ENCODE peak calls at places on chromosomes 16 and 17, in ten cellular contexts. A is psoas muscle; Y is tibial artery; X is iPS DF 6.9; V is A549; R is lung; M is CD8-positive, alpha-beta memory T cell; N is heart right ventricle; L is keratinocyte; U is stomach. O is an unnamed sample.

GRCh38 chr16:5060073-5060641 is 5.6 kb downstream of the C16orf89 start:
- DNase-seq in M (no peak), X (no peak), N (no peak), U (no peak), Y (no peak), A (no peak), L (no peak), R (no peak), V (no peak), O (no peak)

GRCh38 chr17:34156741-34157589 is 98.1 kb upstream of the CCL2 start:
- DNase-seq in L (no peak), A (no peak), U (no peak), Y (no peak), N (no peak), M (no peak), V (no peak), R (no peak), X (no peak), O (no peak)

GRCh38 chr17:27466748-27467375 is 10.6 kb downstream of the KSR1 start:
- DNase-seq in X (no peak), N (no peak), R (no peak), Y (no peak), V (no peak), M (peak; percentile 13), A (no peak), U (no peak), L (no peak), O (no peak)

GRCh38 chr17:79951361-79952264 is 84.1 kb downstream of the TBC1D16 start:
- DNase-seq in A (no peak), L (no peak), R (peak; percentile 64), N (peak; percentile 55), V (no peak), X (no peak), U (peak; percentile 83), Y (peak; percentile 76), M (no peak), O (no peak)

GRCh38 chr17:3771140-3771539 is 29.8 kb downstream of the ITGAE start:
- DNase-seq in L (no peak), A (no peak), N (no peak), M (no peak), X (no peak), V (no peak), U (no peak), Y (no peak), R (no peak), O (no peak)

GRCh38 chr16:53198933-53199332 is 144.1 kb downstream of the CHD9 start:
- DNase-seq in V (no peak), R (no peak), A (no peak), M (no peak), N (no peak), L (no peak), X (no peak), U (no peak), Y (no peak), O (no peak)

GRCh38 chr17:69434164-69434579 is 19.7 kb downstream of the MAP2K6 start:
- DNase-seq in X (no peak), L (peak; percentile 45), U (no peak), R (no peak), M (no peak), V (no peak), Y (no peak), A (peak; percentile 23), N (no peak), O (no peak)

GRCh38 chr17:33291248-33292183 is 1.6 kb downstream of the ASIC2 start:
- DNase-seq in N (peak; percentile 11), M (no peak), X (no peak), Y (no peak), R (no peak), L (no peak), A (peak; percentile 20), U (no peak), V (peak; percentile 66), O (no peak)

GRCh38 chr17:28760987-28761562 is 17.3 kb downstream of the TRAF4 start:
- DNase-seq in L (no peak), N (peak; percentile 54), A (peak; percentile 77), Y (peak; percentile 72), V (no peak), U (peak; percentile 87), X (no peak), R (peak; percentile 84), M (no peak), O (peak; percentile 69)

GRCh38 chr17:63275318-63275967 is 170.7 kb downstream of the CYB561 start:
- DNase-seq in A (no peak), V (peak; percentile 92), R (no peak), L (peak; percentile 82), U (no peak), N (no peak), Y (no peak), M (no peak), X (no peak), O (no peak)

GRCh38 chr17:43536236-43537088 is 9.7 kb downstream of the ETV4 start:
- DNase-seq in N (no peak), V (no peak), X (no peak), M (no peak), L (no peak), U (no peak), A (no peak), Y (no peak), R (no peak), O (no peak)

GRCh38 chr16:49488336-49488735 is 114.7 kb downstream of the C16orf78 start:
- DNase-seq in Y (peak; percentile 21), M (no peak), U (no peak), A (no peak), R (no peak), X (no peak), N (no peak), V (no peak), L (no peak), O (no peak)

GRCh38 chr16:77450790-77451487 is 16.1 kb upstream of the ADAMTS18 start:
- DNase-seq in X (no peak), M (no peak), Y (no peak), U (no peak), A (no peak), V (no peak), L (no peak), N (no peak), R (no peak), O (peak; percentile 9)

GRCh38 chr17:45794840-45795239 is 10.7 kb downstream of the CRHR1 start:
- DNase-seq in Y (no peak), A (no peak), R (no peak), V (peak; percentile 49), M (no peak), N (no peak), U (no peak), L (no peak), X (no peak), O (no peak)

GRCh38 chr17:31499771-31500554 is 108.5 kb downstream of the RAB11FIP4 start:
- DNase-seq in R (no peak), L (no peak), U (peak; percentile 70), M (no peak), A (peak; percentile 80), Y (no peak), V (no peak), X (no peak), N (peak; percentile 71), O (peak; percentile 85)

DNA sequence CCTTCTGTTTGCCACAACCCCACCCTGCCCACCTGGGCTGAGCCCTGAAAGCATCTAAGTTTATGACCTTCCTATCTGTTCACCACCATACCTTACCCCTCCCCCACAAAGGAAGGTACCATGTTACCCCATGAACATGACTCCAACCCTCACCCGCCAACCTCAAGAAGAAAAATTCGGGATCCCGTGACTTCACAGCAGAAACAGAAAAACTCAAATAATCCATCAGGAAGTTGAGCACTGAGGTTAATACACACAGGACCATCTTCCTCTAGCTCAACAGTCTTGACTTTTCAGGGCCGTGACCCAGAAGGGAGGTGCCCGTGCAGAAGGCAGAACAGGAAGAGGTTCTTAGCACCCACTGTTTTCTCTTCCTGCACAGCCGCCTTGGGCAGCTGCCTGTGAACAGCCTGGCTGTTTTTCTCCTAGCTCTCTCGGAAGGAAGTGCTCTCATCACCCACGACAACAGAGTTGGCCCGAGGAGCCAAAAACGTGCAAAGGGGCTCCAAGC is 101.3 kb downstream of the XYLT1 start:
- DNase-seq in Y (peak; percentile 84), L (no peak), N (peak; percentile 52), M (peak; percentile 58), U (peak; percentile 59), R (peak; percentile 42), V (no peak), A (no peak), X (no peak), O (peak; percentile 48)
- H3K27ac ChIP-seq in Y (peak overlapping the region; percentile 63), L (no peak overlapping the region), N (peak overlapping the region; percentile 92), M (peak overlapping the region; percentile 79), U (peak overlapping the region; percentile 81), R (peak overlapping the region; percentile 75), V (no peak overlapping the region), A (no peak overlapping the region), X (no peak overlapping the region), O (no peak overlapping the region)

GRCh38 chr16:74749291-74750055 is 25.1 kb downstream of the FA2H start:
- DNase-seq in N (no peak), U (no peak), V (no peak), M (no peak), R (no peak), X (no peak), Y (no peak), A (no peak), L (no peak), O (no peak)
- H3K4me3 ChIP-seq in N (no peak overlapping the region), U (no peak overlapping the region), V (no peak overlapping the region), M (no peak overlapping the region), R (no peak overlapping the region), X (no peak overlapping the region), Y (no peak overlapping the region), A (no peak overlapping the region), L (no peak overlapping the region), O (no peak overlapping the region)

GRCh38 chr16:29806641-29807425 is 504 bp downstream of the MAZ start:
- DNase-seq in L (no peak), M (peak; percentile 39), V (peak; percentile 88), A (peak; percentile 67), Y (peak; percentile 85), N (peak; percentile 63), X (no peak), U (peak; percentile 44), R (no peak), O (no peak)
- H3K27ac ChIP-seq in L (peak overlapping the region; percentile 61), M (peak overlapping the region; percentile 79), V (peak overlapping the region; percentile 99), A (peak overlapping the region; percentile 89), Y (peak overlapping the region; percentile 90), N (peak overlapping the region; percentile 92), X (no peak overlapping the region), U (peak overlapping the region; percentile 88), R (peak overlapping the region; percentile 75), O (peak overlapping the region; percentile 99)

GRCh38 chr17:61461586-61461966 is 9.4 kb downstream of the TBX4 start:
- DNase-seq in Y (no peak), M (no peak), R (no peak), N (no peak), A (no peak), X (no peak), V (no peak), U (no peak), L (no peak), O (no peak)

GRCh38 chr17:61462734-61463067 is 10.5 kb downstream of the TBX4 start:
- DNase-seq in A (no peak), R (no peak), M (no peak), Y (no peak), L (no peak), X (no peak), V (no peak), U (no peak), N (no peak), O (no peak)

GRCh38 chr17:61460796-61461585 is 8.8 kb downstream of the TBX4 start:
- DNase-seq in Y (no peak), U (no peak), A (no peak), L (no peak), N (no peak), M (no peak), V (no peak), R (no peak), X (no peak), O (no peak)

GRCh38 chr17:61463068-61463980 is 11.1 kb downstream of the TBX4 start:
- DNase-seq in A (no peak), Y (peak; percentile 51), X (no peak), R (no peak), U (no peak), N (no peak), V (no peak), L (no peak), M (no peak), O (no peak)

GRCh38 chr17:61461967-61462733 is 9.9 kb downstream of the TBX4 start:
- DNase-seq in U (no peak), V (no peak), N (no peak), Y (no peak), L (no peak), R (no peak), A (no peak), M (no peak), X (no peak), O (no peak)
- H3K4me3 ChIP-seq in U (no peak overlapping the region), V (no peak overlapping the region), N (no peak overlapping the region), Y (peak overlapping the region; percentile 45), L (no peak overlapping the region), R (no peak overlapping the region), A (peak overlapping the region; percentile 31), M (no peak overlapping the region), X (peak overlapping the region; percentile 4), O (peak overlapping the region; percentile 29)

O was measured in gastrocnemius medialis.